ENCODE peak calls at places on chromosomes 11 and 22, in ten cellular contexts. U, M, E, A, W, X, L, J, V and R are unnamed samples.

GRCh38 chr11:13761250-13761649 is 92.8 kb downstream of the FAR1 start:
- DNase-seq in L (no peak), J (no peak), V (no peak), A (no peak), E (no peak), X (no peak), M (no peak), U (no peak), W (no peak), R (peak; percentile 33)

GRCh38 chr11:3056296-3057068 is 741 bp downstream of the CARS1 start:
- DNase-seq in X (peak; percentile 69), V (no peak), L (peak; percentile 37), J (no peak), U (peak; percentile 14), E (peak; percentile 75), W (no peak), M (no peak), A (no peak), R (no peak)

GRCh38 chr11:76790251-76790650 is 7.1 kb downstream of the TSKU start:
- DNase-seq in E (peak; percentile 47), U (no peak), W (no peak), A (peak; percentile 15), M (no peak), L (peak; percentile 5), J (no peak), X (peak; percentile 37), V (no peak), R (no peak)

GRCh38 chr22:29914165-29914564 is 31.2 kb downstream of the MTMR3 start:
- DNase-seq in E (no peak), W (no peak), U (peak; percentile 57), A (no peak), V (no peak), X (no peak), L (no peak), J (peak; percentile 10), M (no peak), R (peak; percentile 49)

GRCh38 chr11:8060801-8061554 is 20.0 kb upstream of the TUB start:
- DNase-seq in M (no peak), X (no peak), J (no peak), U (no peak), W (no peak), V (no peak), E (peak; percentile 14), L (no peak), A (no peak), R (peak; percentile 72)

GRCh38 chr11:45208135-45208534 is 61.7 kb downstream of the PRDM11 start:
- DNase-seq in V (peak; percentile 36), M (no peak), X (no peak), U (no peak), J (no peak), W (no peak), L (no peak), A (no peak), E (no peak), R (no peak)

GRCh38 chr11:88301478-88302140 is 35.9 kb downstream of the CTSC start:
- DNase-seq in E (no peak), L (no peak), U (no peak), M (no peak), V (no peak), J (peak; percentile 13), A (no peak), X (no peak), W (no peak), R (no peak)

GRCh38 chr11:19453893-19454292 is 213.1 kb upstream of the E2F8 start:
- DNase-seq in W (peak; percentile 56), A (no peak), U (peak; percentile 61), V (no peak), X (no peak), L (no peak), J (no peak), E (no peak), M (no peak), R (peak; percentile 65)

GRCh38 chr22:31870890-31871289 is 73.4 kb upstream of the YWHAH start:
- DNase-seq in W (no peak), M (no peak), J (peak; percentile 33), X (no peak), L (peak; percentile 19), U (peak; percentile 91), E (no peak), V (peak; percentile 30), A (peak; percentile 83), R (peak; percentile 93)

GRCh38 chr22:23903328-23903971 is 9.3 kb downstream of the MIF start:
- DNase-seq in J (no peak), A (peak; percentile 85), M (no peak), W (no peak), X (peak; percentile 42), U (no peak), L (no peak), V (peak; percentile 25), E (no peak), R (no peak)

GRCh38 chr11:115202900-115203552 is 301.2 kb downstream of the CADM1 start:
- DNase-seq in V (no peak), E (no peak), X (no peak), J (no peak), W (no peak), M (no peak), L (no peak), U (no peak), A (no peak), R (no peak)

GRCh38 chr22:29269230-29269604 is 1.1 kb downstream of the EWSR1 start:
- DNase-seq in X (peak; percentile 51), L (no peak), E (no peak), U (no peak), M (no peak), J (no peak), A (no peak), V (no peak), W (no peak), R (no peak)

GRCh38 chr11:75815345-75815983 is 454 bp downstream of the UVRAG start:
- DNase-seq in W (no peak), X (no peak), U (peak; percentile 33), J (peak; percentile 75), A (no peak), E (no peak), M (no peak), V (no peak), L (peak; percentile 46), R (peak; percentile 25)

GRCh38 chr11:77259681-77260080 is 41.8 kb downstream of the GDPD4 start:
- DNase-seq in V (no peak), X (no peak), A (no peak), W (no peak), M (no peak), E (no peak), J (no peak), U (no peak), L (no peak), R (peak; percentile 33)

GRCh38 chr22:24938741-24939341 is 7.7 kb downstream of the LHFPL7 start:
- DNase-seq in X (no peak), W (peak; percentile 44), L (no peak), J (peak; percentile 72), V (peak; percentile 39), M (no peak), E (no peak), U (peak; percentile 72), A (no peak), R (no peak)

GRCh38 chr11:130076774-130077481 is 7.2 kb downstream of the APLP2 start:
- DNase-seq in L (no peak), J (no peak), W (no peak), E (no peak), V (no peak), X (no peak), A (no peak), M (no peak), U (no peak), R (no peak)
- H3K27ac ChIP-seq in L (no peak overlapping the region), J (peak overlapping the region; percentile 3), W (no peak overlapping the region), E (no peak overlapping the region), V (no peak overlapping the region), X (no peak overlapping the region), A (no peak overlapping the region), M (no peak overlapping the region), U (no peak overlapping the region), R (no peak overlapping the region)

DNA sequence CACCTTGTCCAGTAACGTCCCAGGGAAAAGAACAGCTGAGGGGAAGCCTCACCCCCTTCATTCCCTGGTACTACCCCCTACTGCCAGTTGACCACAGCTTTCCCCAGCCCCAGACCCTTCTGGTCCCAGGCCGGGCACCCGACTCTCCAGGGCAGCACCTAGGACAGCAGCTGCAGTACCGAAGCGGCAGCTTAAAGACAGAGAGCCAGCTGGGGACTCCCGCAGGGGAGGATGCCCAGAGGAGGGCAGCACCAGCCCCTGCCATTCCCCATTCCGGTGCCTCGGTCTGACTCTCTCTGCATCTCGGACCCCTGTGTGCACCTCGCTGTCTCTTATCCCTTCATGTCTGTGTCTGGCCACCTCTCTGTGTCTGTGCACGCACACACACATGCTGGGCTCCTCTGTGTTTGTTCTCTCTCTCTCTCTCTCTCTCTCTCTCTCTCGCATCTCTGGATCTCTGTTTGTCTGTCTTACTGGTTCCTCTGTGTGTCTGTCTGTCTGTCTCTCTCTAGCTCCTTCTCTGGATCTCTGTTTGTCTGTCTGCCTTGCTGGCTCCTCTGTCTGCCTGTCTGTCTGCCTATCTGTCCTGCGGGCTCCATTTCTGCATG is 9.4 kb downstream of the IGSF9B start:
- DNase-seq in U (peak; percentile 56), A (no peak), X (peak; percentile 72), J (peak; percentile 83), W (no peak), E (no peak), M (no peak), L (no peak), V (no peak), R (peak; percentile 29)
- TF ChIP-seq CTCF in U (peak; percentile 54), A (peak; percentile 45), X (peak; percentile 32), J (peak; percentile 54), W (peak; percentile 7), E (no peak), M (no peak), L (peak; percentile 22), V (peak; percentile 38), R (peak; percentile 61)

DNA sequence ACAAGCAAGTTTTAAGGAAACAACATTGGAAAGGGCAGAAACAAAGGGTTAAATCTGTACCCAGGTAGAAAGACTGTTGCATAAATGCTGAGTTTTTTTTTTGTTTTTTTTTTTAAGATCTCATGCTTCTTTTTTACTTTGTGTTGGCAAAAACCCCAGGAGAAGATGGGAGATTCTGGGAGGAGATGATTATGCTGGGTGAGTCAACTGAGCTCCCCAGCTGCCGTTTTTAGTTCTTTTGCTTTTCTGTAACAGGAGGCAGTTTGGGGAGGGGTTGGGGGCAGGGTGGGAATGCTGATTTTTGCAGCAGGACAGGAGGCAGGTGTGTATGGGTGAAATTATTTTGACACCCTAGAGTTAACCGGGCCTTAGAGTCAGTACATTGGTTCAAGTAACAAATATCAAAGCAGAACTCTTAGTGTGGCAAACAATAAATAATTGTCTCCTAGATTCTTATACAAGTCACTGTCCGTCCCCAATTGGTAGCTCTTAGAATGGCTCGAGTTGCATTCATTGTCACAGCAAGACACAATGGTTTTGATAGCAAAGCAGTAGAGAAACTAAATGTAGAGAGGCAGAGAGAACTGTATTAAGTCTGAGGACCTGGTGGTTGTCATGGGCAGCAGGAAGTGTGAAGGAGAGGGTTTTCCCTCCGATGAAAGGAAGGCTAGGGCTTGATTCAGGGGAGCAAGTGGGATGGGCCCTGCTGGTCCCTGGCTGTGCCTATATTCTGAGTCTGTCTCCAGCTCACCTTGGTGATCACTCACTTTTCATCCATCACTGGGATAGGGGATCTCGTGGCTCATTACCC is 36.7 kb downstream of the RCOR2 start:
- DNase-seq in U (no peak), L (no peak), A (no peak), J (no peak), W (no peak), X (no peak), M (no peak), V (no peak), E (no peak), R (peak; percentile 41)
- H3K27ac ChIP-seq in U (peak overlapping the region; percentile 34), L (peak overlapping the region; percentile 36), A (no peak overlapping the region), J (no peak overlapping the region), W (no peak overlapping the region), X (no peak overlapping the region), M (no peak overlapping the region), V (no peak overlapping the region), E (no peak overlapping the region), R (no peak overlapping the region)

GRCh38 chr11:11247576-11247975 is 105.5 kb downstream of the CSNK2A3 start:
- DNase-seq in E (no peak), J (no peak), X (no peak), U (no peak), M (no peak), L (no peak), V (no peak), A (no peak), W (no peak), R (no peak)
- TF ChIP-seq CTCF in E (no peak), J (no peak), X (no peak), U (no peak), M (no peak), L (no peak), V (no peak), A (no peak), W (no peak), R (no peak)